ENCODE peak calls at places on chromosomes 3 and 15, in ten cellular contexts. K is NCI-H1092, C is T1000, T is endothelial cell, F is EL, H is NAMALWA, U is WERI-Rb-1, X is SW 1271, N is NCI-H2107, I is brain microvascular endothelial cell. J is an unnamed sample.

GRCh38 chr3:40102182-40102581 is 207.3 kb upstream of the EIF1B start:
- DNase-seq in K (no peak), C (no peak), T (no peak), F (no peak), H (no peak), U (no peak), X (no peak), N (no peak), I (no peak), J (no peak)

GRCh38 chr3:53217175-53217574 is 38.6 kb downstream of the TKT start:
- DNase-seq in K (no peak), C (no peak), T (no peak), F (no peak), H (no peak), U (no peak), X (no peak), N (no peak), I (no peak), J (no peak)

GRCh38 chr3:68504185-68504584 is 428.2 kb downstream of the TAFA4 start:
- DNase-seq in K (no peak), C (no peak), T (no peak), F (no peak), H (no peak), U (no peak), X (no peak), N (no peak), I (no peak), J (no peak)

GRCh38 chr3:55159016-55159415 is 231.2 kb upstream of the LRTM1 start:
- DNase-seq in K (no peak), C (no peak), T (no peak), F (no peak), H (no peak), U (no peak), X (no peak), N (no peak), I (no peak), J (no peak)

GRCh38 chr3:64728428-64728827 is 40.6 kb upstream of the ADAMTS9 start:
- DNase-seq in K (no peak), C (no peak), T (no peak), F (no peak), H (no peak), U (no peak), X (no peak), N (no peak), I (no peak), J (no peak)

GRCh38 chr3:13013994-13014754 is 59.1 kb downstream of the IQSEC1 start:
- DNase-seq in K (no peak), C (no peak), T (no peak), F (no peak), H (no peak), U (no peak), X (no peak), N (no peak), I (no peak), J (no peak)

GRCh38 chr15:82133251-82133650 is 87.4 kb upstream of the MEX3B start:
- DNase-seq in K (no peak), C (no peak), T (no peak), F (no peak), H (no peak), U (no peak), X (no peak), N (no peak), I (no peak), J (no peak)

GRCh38 chr15:85769182-85769900 is 25.4 kb downstream of the KLHL25 start:
- DNase-seq in K (no peak), C (no peak), T (no peak), F (no peak), H (no peak), U (no peak), X (no peak), N (no peak), I (no peak), J (no peak)

GRCh38 chr15:67042490-67043181 is 22.8 kb upstream of the SMAD3 start:
- DNase-seq in K (no peak), C (no peak), T (no peak), F (peak), H (no peak), U (no peak), X (no peak), N (no peak), I (peak), J (peak)

GRCh38 chr3:148030975-148031374 is 621.8 kb downstream of the ZIC1 start:
- DNase-seq in K (no peak), C (no peak), T (no peak), F (no peak), H (no peak), U (no peak), X (no peak), N (no peak), I (no peak), J (no peak)

GRCh38 chr3:44020178-44020577 is 221.5 kb upstream of the TOPAZ1 start:
- DNase-seq in K (no peak), C (no peak), T (no peak), F (no peak), H (no peak), U (no peak), X (no peak), N (no peak), I (no peak), J (no peak)

GRCh38 chr3:126480864-126481263 is 5.2 kb upstream of the ZXDC start:
- DNase-seq in K (no peak), C (no peak), T (no peak), F (no peak), H (no peak), U (no peak), X (no peak), N (no peak), I (no peak), J (no peak)

GRCh38 chr3:19885468-19885867 is 48.5 kb downstream of the EFHB start:
- DNase-seq in K (no peak), C (peak), T (peak), F (peak), H (peak), U (no peak), X (peak), N (no peak), I (peak), J (peak)

GRCh38 chr15:91849749-91850161 is 3.8 kb upstream of the SLCO3A1 start:
- DNase-seq in K (no peak), C (no peak), T (no peak), F (peak), H (peak), U (no peak), X (peak), N (no peak), I (peak), J (peak)

GRCh38 chr3:78368576-78369345 is 1328.9 kb downstream of the ROBO2 start:
- DNase-seq in K (no peak), C (no peak), T (no peak), F (no peak), H (no peak), U (no peak), X (no peak), N (no peak), I (no peak), J (no peak)

GRCh38 chr15:65033659-65034269 is 4.3 kb upstream of the MTFMT start:
- DNase-seq in K (peak), C (no peak), T (no peak), F (peak), H (peak), U (peak), X (no peak), N (no peak), I (peak), J (peak)

GRCh38 chr3:15010664-15011063 is 54.5 kb downstream of the MRPS25 start:
- DNase-seq in K (no peak), C (no peak), T (no peak), F (no peak), H (no peak), U (no peak), X (no peak), N (no peak), I (no peak), J (no peak)

GRCh38 chr3:20038679-20039078 is 1.6 kb upstream of the KAT2B start:
- DNase-seq in K (no peak), C (no peak), T (no peak), F (no peak), H (no peak), U (no peak), X (no peak), N (no peak), I (no peak), J (no peak)

GRCh38 chr3:52238193-52238760 is 681 bp downstream of the TWF2 start:
- DNase-seq in K (no peak), C (peak), T (no peak), F (no peak), H (no peak), U (no peak), X (no peak), N (no peak), I (no peak), J (no peak)

GRCh38 chr3:123564056-123564455 is 20.8 kb downstream of the HACD2 start:
- DNase-seq in K (no peak), C (no peak), T (no peak), F (no peak), H (no peak), U (no peak), X (no peak), N (no peak), I (no peak), J (no peak)

GRCh38 chr15:51161491-51162260 is 67.0 kb upstream of the TNFAIP8L3 start:
- DNase-seq in K (no peak), C (no peak), T (no peak), F (peak), H (no peak), U (no peak), X (no peak), N (no peak), I (peak), J (no peak)

GRCh38 chr3:69254351-69254750 is 131.5 kb downstream of the FRMD4B start:
- DNase-seq in K (no peak), C (no peak), T (no peak), F (no peak), H (no peak), U (no peak), X (no peak), N (no peak), I (no peak), J (no peak)

GRCh38 chr3:103085465-103085864 is 650.6 kb downstream of the ZPLD1 start:
- DNase-seq in K (no peak), C (no peak), T (no peak), F (no peak), H (no peak), U (no peak), X (no peak), N (no peak), I (no peak), J (no peak)

GRCh38 chr3:133490468-133491351 is 82.8 kb upstream of the CDV3 start:
- DNase-seq in K (no peak), C (no peak), T (no peak), F (no peak), H (peak), U (no peak), X (no peak), N (no peak), I (no peak), J (no peak)

GRCh38 chr15:45642203-45642932 is 7.5 kb downstream of the SQOR start:
- DNase-seq in K (no peak), C (no peak), T (no peak), F (peak), H (no peak), U (no peak), X (no peak), N (no peak), I (peak), J (peak)

GRCh38 chr15:85380860-85381535 is 595 bp downstream of the AKAP13 start:
- DNase-seq in K (no peak), C (no peak), T (no peak), F (peak), H (peak), U (no peak), X (no peak), N (no peak), I (no peak), J (no peak)

GRCh38 chr3:184907941-184908649 is 96.1 kb downstream of the VPS8 start:
- DNase-seq in K (no peak), C (no peak), T (no peak), F (no peak), H (no peak), U (no peak), X (no peak), N (no peak), I (no peak), J (no peak)

GRCh38 chr15:74653426-74654082 is 37.9 kb downstream of the CLK3 start:
- DNase-seq in K (no peak), C (no peak), T (no peak), F (peak), H (no peak), U (no peak), X (no peak), N (no peak), I (peak), J (no peak)

GRCh38 chr15:82103500-82103899 is 57.7 kb upstream of the MEX3B start:
- DNase-seq in K (no peak), C (no peak), T (no peak), F (no peak), H (no peak), U (peak), X (no peak), N (no peak), I (no peak), J (no peak)

GRCh38 chr15:84671211-84671610 is 13.2 kb upstream of the NMB start:
- DNase-seq in K (no peak), C (no peak), T (no peak), F (peak), H (no peak), U (no peak), X (no peak), N (no peak), I (peak), J (no peak)